ENCODE peak calls at places on chromosomes 12 and 14, in six cellular contexts. I is ELF-1; S is stimulated activated CD4-positive, alpha-beta T cell treated with anti-CD3 and anti-CD28 coated beads, Interleukin-12 subunit alpha, Interleukin-12 subunit beta, amount 100 ng/mL, for 4 hours; U is pancreas; K is HTR-8/SVneo; P is GM23248. D is an unnamed sample.

GRCh38 chr12:78194448-78194847 is 363.8 kb downstream of the NAV3 start:
- DNase-seq in P (peak), K (no peak), I (no peak), U (no peak), S (no peak), D (no peak)

GRCh38 chr14:89681086-89682018 is 264.3 kb upstream of the FOXN3 start:
- DNase-seq in K (no peak), P (no peak), I (no peak), U (no peak), S (peak), D (no peak)

GRCh38 chr12:105272152-105272551 is 36.2 kb upstream of the APPL2 start:
- DNase-seq in I (no peak), P (no peak), S (no peak), K (no peak), U (no peak), D (no peak)

GRCh38 chr14:37253905-37254304 is 56.2 kb downstream of the MIPOL1 start:
- DNase-seq in I (no peak), U (no peak), K (peak), P (peak), S (no peak), D (no peak)

GRCh38 chr12:31526158-31526546 is 64.8 kb downstream of the DENND5B start:
- DNase-seq in I (no peak), S (no peak), K (no peak), U (no peak), P (no peak), D (no peak)

GRCh38 chr12:47349770-47350408 is 270.1 kb upstream of the AMIGO2 start:
- DNase-seq in P (peak), K (no peak), S (peak), U (no peak), I (no peak), D (no peak)

GRCh38 chr12:124694846-124695497 is 127.6 kb upstream of the NCOR2 start:
- DNase-seq in U (no peak), P (peak), K (no peak), S (no peak), I (no peak), D (no peak)

GRCh38 chr14:76546426-76547221 is 170.7 kb downstream of the ESRRB start:
- DNase-seq in K (peak), U (no peak), S (no peak), I (peak), P (peak), D (peak)

GRCh38 chr14:91892918-91893527 is 25.7 kb upstream of the TC2N start:
- DNase-seq in K (peak), P (peak), U (no peak), I (peak), S (no peak), D (peak)

GRCh38 chr12:34218193-34219045 is 196.1 kb downstream of the ALG10 start:
- DNase-seq in I (peak), U (peak), P (peak), K (peak), S (peak), D (no peak)

GRCh38 chr12:57476993-57477709 is 2.5 kb downstream of the ARHGAP9 start:
- DNase-seq in I (no peak), K (no peak), U (peak), S (no peak), P (no peak), D (no peak)

GRCh38 chr14:41925409-41925808 is 318.7 kb downstream of the LRFN5 start:
- DNase-seq in P (peak), S (no peak), K (peak), I (no peak), U (no peak), D (no peak)

GRCh38 chr14:26200675-26201074 is 397.2 kb downstream of the NOVA1 start:
- DNase-seq in U (no peak), K (peak), I (no peak), S (no peak), P (peak), D (no peak)

GRCh38 chr12:104626069-104626690 is 169.4 kb downstream of the CHST11 start:
- DNase-seq in U (no peak), P (no peak), S (no peak), I (no peak), K (no peak), D (no peak)

GRCh38 chr12:104589215-104589614 is 132.5 kb downstream of the CHST11 start:
- DNase-seq in I (no peak), S (no peak), K (no peak), U (no peak), P (no peak), D (no peak)

GRCh38 chr14:60773558-60773957 is 39.0 kb downstream of the MNAT1 start:
- DNase-seq in S (no peak), I (no peak), P (no peak), K (no peak), U (no peak), D (no peak)

GRCh38 chr14:69259531-69260245 is at the start of gene GALNT16:
- DNase-seq in K (peak), I (peak), U (peak), P (peak), S (no peak), D (peak)

GRCh38 chr14:74652541-74652940 is 40.5 kb upstream of the LTBP2 start:
- DNase-seq in K (peak), S (no peak), I (no peak), P (no peak), U (no peak), D (no peak)

GRCh38 chr14:99267871-99268775 is 3.9 kb downstream of the BCL11B start:
- DNase-seq in S (no peak), P (no peak), I (peak), K (no peak), U (no peak), D (no peak)

GRCh38 chr12:91250273-91250672 is 67.7 kb upstream of the DCN start:
- DNase-seq in K (no peak), U (no peak), P (peak), I (no peak), S (no peak), D (no peak)

GRCh38 chr12:40727774-40728483 is 35.7 kb downstream of the CNTN1 start:
- DNase-seq in U (no peak), K (no peak), S (no peak), I (peak), P (no peak), D (no peak)

GRCh38 chr14:65560340-65561027 is 148.0 kb downstream of the FUT8 start:
- DNase-seq in K (no peak), S (no peak), P (peak), I (no peak), U (no peak), D (no peak)

GRCh38 chr14:23528555-23528954 is 23.0 kb downstream of the ZFHX2 start:
- DNase-seq in S (no peak), K (no peak), I (peak), U (no peak), P (peak), D (no peak)

GRCh38 chr12:124761876-124762275 is 101.8 kb downstream of the SCARB1 start:
- DNase-seq in I (no peak), K (no peak), S (no peak), U (peak), P (no peak), D (no peak)

GRCh38 chr12:106112094-106112822 is 26.5 kb downstream of the NUAK1 start:
- DNase-seq in P (peak), S (no peak), I (peak), U (no peak), K (no peak), D (no peak)

GRCh38 chr12:75792687-75793086 is 238.9 kb downstream of the PHLDA1 start:
- DNase-seq in I (no peak), U (no peak), S (no peak), K (no peak), P (no peak), D (no peak)

GRCh38 chr12:1691123-1692007 is 495 bp downstream of the ADIPOR2 start:
- DNase-seq in S (peak), I (peak), P (peak), K (peak), U (peak), D (peak)

D was measured in 8988T.